ENCODE peak calls at places on chromosomes 13 and 19, in four cellular contexts. J is stimulated activated CD8-positive, alpha-beta memory T cell treated with anti-CD3 and anti-CD28 coated beads, Interleukin-2, amount 100 ng/mL, for 48 hours; L is mammary epithelial cell; H is OCI-LY7. M is an unnamed sample.

GRCh38 chr19:16876904-16877361 is 11.9 kb upstream of the F2RL3 start:
- DNase-seq in J (no peak), L (peak), H (peak), M (no peak)

GRCh38 chr19:15025237-15025636 is 24.0 kb upstream of the CASP14 start:
- DNase-seq in J (no peak), L (peak), H (peak), M (peak)

GRCh38 chr13:39531646-39532045 is 71.3 kb downstream of the LHFPL6 start:
- DNase-seq in J (no peak), L (peak), H (no peak), M (no peak)

GRCh38 chr19:54376610-54377009 is 11.9 kb upstream of the LAIR1 start:
- DNase-seq in J (no peak), L (no peak), H (no peak), M (no peak)

GRCh38 chr13:48235100-48235813 is 2.3 kb downstream of the ITM2B start:
- DNase-seq in J (no peak), L (peak), H (peak), M (peak)

GRCh38 chr13:46638262-46638661 is 85.3 kb downstream of the LRCH1 start:
- DNase-seq in J (no peak), L (no peak), H (no peak), M (no peak)

GRCh38 chr19:55913643-55914268 is 18.4 kb downstream of the NLRP13 start:
- DNase-seq in J (no peak), L (no peak), H (peak), M (peak)

GRCh38 chr19:55146078-55146647 is 2.8 kb downstream of the TNNT1 start:
- DNase-seq in J (no peak), L (peak), H (peak), M (peak)

GRCh38 chr13:30119476-30119875 is 187.9 kb downstream of the KATNAL1 start:
- DNase-seq in J (no peak), L (peak), H (no peak), M (no peak)

GRCh38 chr19:12766051-12766521 is 9.3 kb downstream of the HOOK2 start:
- DNase-seq in J (peak), L (peak), H (peak), M (no peak)

GRCh38 chr13:77114271-77114670 is 87.3 kb upstream of the FBXL3 start:
- DNase-seq in J (no peak), L (no peak), H (no peak), M (no peak)

GRCh38 chr13:50686547-50686946 is 156.9 kb downstream of the DLEU7 start:
- DNase-seq in J (no peak), L (no peak), H (no peak), M (no peak)

GRCh38 chr19:52600639-52601024 is 30.5 kb downstream of the ZNF701 start:
- DNase-seq in J (no peak), L (no peak), H (peak), M (peak)

GRCh38 chr13:101289764-101290163 is 126.5 kb downstream of the NALCN start:
- DNase-seq in J (no peak), L (peak), H (peak), M (peak)

GRCh38 chr19:46745030-46745429 is 827 bp upstream of the FKRP start:
- DNase-seq in J (no peak), L (no peak), H (no peak), M (no peak)

GRCh38 chr13:46721054-46721453 is 75.9 kb downstream of the ESD start:
- DNase-seq in J (peak), L (peak), H (peak), M (peak)

GRCh38 chr13:105974380-105974779 is 561.1 kb downstream of the EFNB2 start:
- DNase-seq in J (no peak), L (no peak), H (no peak), M (no peak)

GRCh38 chr13:101681834-101682233 is 229.4 kb downstream of the ITGBL1 start:
- DNase-seq in J (no peak), L (no peak), H (no peak), M (no peak)